ENCODE peak calls at places on chromosomes 7 and 10, in eight cellular contexts. One of them, this sample, is unnamed.

GRCh38 chr7:110922906-110923305 is 168.0 kb upstream of the LRRN3 start:
- DNase-seq in NT2/D1: no peak
- DNase-seq in H54: no peak
- DNase-seq in caudate nucleus: no peak
- DNase-seq in erythroblast: no peak
- DNase-seq in stimulated activated CD8-positive, alpha-beta memory T cell treated with anti-CD3 and anti-CD28 coated beads, Interleukin-4, amount 100 ng/mL, for 1 hour: no peak
- DNase-seq in neural crest cell: no peak
- DNase-seq in COR-L47: no peak
- DNase-seq in this sample: no peak

GRCh38 chr7:17441557-17441956 is 143.1 kb downstream of the AHR start:
- DNase-seq in NT2/D1: no peak
- DNase-seq in H54: no peak
- DNase-seq in caudate nucleus: no peak
- DNase-seq in erythroblast: no peak
- DNase-seq in stimulated activated CD8-positive, alpha-beta memory T cell treated with anti-CD3 and anti-CD28 coated beads, Interleukin-4, amount 100 ng/mL, for 1 hour: no peak
- DNase-seq in neural crest cell: no peak
- DNase-seq in COR-L47: no peak
- DNase-seq in this sample: no peak

GRCh38 chr10:7432884-7433726 is 22.3 kb upstream of the SFMBT2 start:
- DNase-seq in NT2/D1: no peak
- DNase-seq in H54: no peak
- DNase-seq in caudate nucleus: no peak
- DNase-seq in erythroblast: no peak
- DNase-seq in stimulated activated CD8-positive, alpha-beta memory T cell treated with anti-CD3 and anti-CD28 coated beads, Interleukin-4, amount 100 ng/mL, for 1 hour: no peak
- DNase-seq in neural crest cell: peak
- DNase-seq in COR-L47: peak
- DNase-seq in this sample: no peak

GRCh38 chr7:66664590-66665293 is 36.1 kb downstream of the KCTD7 start:
- DNase-seq in NT2/D1: no peak
- DNase-seq in H54: no peak
- DNase-seq in caudate nucleus: no peak
- DNase-seq in erythroblast: no peak
- DNase-seq in stimulated activated CD8-positive, alpha-beta memory T cell treated with anti-CD3 and anti-CD28 coated beads, Interleukin-4, amount 100 ng/mL, for 1 hour: no peak
- DNase-seq in neural crest cell: no peak
- DNase-seq in COR-L47: no peak
- DNase-seq in this sample: no peak

GRCh38 chr7:130913721-130914588 is 179.9 kb upstream of the KLF14 start:
- DNase-seq in NT2/D1: no peak
- DNase-seq in H54: no peak
- DNase-seq in caudate nucleus: no peak
- DNase-seq in erythroblast: no peak
- DNase-seq in stimulated activated CD8-positive, alpha-beta memory T cell treated with anti-CD3 and anti-CD28 coated beads, Interleukin-4, amount 100 ng/mL, for 1 hour: no peak
- DNase-seq in neural crest cell: no peak
- DNase-seq in COR-L47: no peak
- DNase-seq in this sample: no peak

GRCh38 chr7:148412691-148413090 is 177.9 kb upstream of the C7orf33 start:
- DNase-seq in NT2/D1: no peak
- DNase-seq in H54: no peak
- DNase-seq in caudate nucleus: no peak
- DNase-seq in erythroblast: no peak
- DNase-seq in stimulated activated CD8-positive, alpha-beta memory T cell treated with anti-CD3 and anti-CD28 coated beads, Interleukin-4, amount 100 ng/mL, for 1 hour: no peak
- DNase-seq in neural crest cell: no peak
- DNase-seq in COR-L47: no peak
- DNase-seq in this sample: no peak

GRCh38 chr10:86100581-86101061 is 266.0 kb downstream of the GRID1 start:
- DNase-seq in NT2/D1: no peak
- DNase-seq in H54: peak
- DNase-seq in caudate nucleus: no peak
- DNase-seq in erythroblast: peak
- DNase-seq in stimulated activated CD8-positive, alpha-beta memory T cell treated with anti-CD3 and anti-CD28 coated beads, Interleukin-4, amount 100 ng/mL, for 1 hour: no peak
- DNase-seq in neural crest cell: no peak
- DNase-seq in COR-L47: peak
- DNase-seq in this sample: no peak

GRCh38 chr7:128963327-128963757 is 25.6 kb downstream of the IRF5 start:
- DNase-seq in NT2/D1: no peak
- DNase-seq in H54: no peak
- DNase-seq in caudate nucleus: no peak
- DNase-seq in erythroblast: no peak
- DNase-seq in stimulated activated CD8-positive, alpha-beta memory T cell treated with anti-CD3 and anti-CD28 coated beads, Interleukin-4, amount 100 ng/mL, for 1 hour: no peak
- DNase-seq in neural crest cell: no peak
- DNase-seq in COR-L47: no peak
- DNase-seq in this sample: no peak

GRCh38 chr7:47783456-47784240 is 164.6 kb downstream of the PKD1L1 start:
- DNase-seq in NT2/D1: no peak
- DNase-seq in H54: no peak
- DNase-seq in caudate nucleus: no peak
- DNase-seq in erythroblast: no peak
- DNase-seq in stimulated activated CD8-positive, alpha-beta memory T cell treated with anti-CD3 and anti-CD28 coated beads, Interleukin-4, amount 100 ng/mL, for 1 hour: no peak
- DNase-seq in neural crest cell: no peak
- DNase-seq in COR-L47: no peak
- DNase-seq in this sample: no peak

GRCh38 chr10:42988069-42988468 is 88.8 kb upstream of the RET start:
- DNase-seq in NT2/D1: no peak
- DNase-seq in H54: no peak
- DNase-seq in caudate nucleus: no peak
- DNase-seq in erythroblast: no peak
- DNase-seq in stimulated activated CD8-positive, alpha-beta memory T cell treated with anti-CD3 and anti-CD28 coated beads, Interleukin-4, amount 100 ng/mL, for 1 hour: no peak
- DNase-seq in neural crest cell: no peak
- DNase-seq in COR-L47: no peak
- DNase-seq in this sample: no peak

GRCh38 chr10:6195376-6195775 is 7.4 kb upstream of the PFKFB3 start:
- DNase-seq in NT2/D1: no peak
- DNase-seq in H54: no peak
- DNase-seq in caudate nucleus: no peak
- DNase-seq in erythroblast: no peak
- DNase-seq in stimulated activated CD8-positive, alpha-beta memory T cell treated with anti-CD3 and anti-CD28 coated beads, Interleukin-4, amount 100 ng/mL, for 1 hour: no peak
- DNase-seq in neural crest cell: no peak
- DNase-seq in COR-L47: no peak
- DNase-seq in this sample: no peak

GRCh38 chr10:52215745-52216361 is 98.2 kb upstream of the DKK1 start:
- DNase-seq in NT2/D1: peak
- DNase-seq in H54: no peak
- DNase-seq in caudate nucleus: no peak
- DNase-seq in erythroblast: peak
- DNase-seq in stimulated activated CD8-positive, alpha-beta memory T cell treated with anti-CD3 and anti-CD28 coated beads, Interleukin-4, amount 100 ng/mL, for 1 hour: no peak
- DNase-seq in neural crest cell: peak
- DNase-seq in COR-L47: peak
- DNase-seq in this sample: peak

GRCh38 chr10:100740476-100741341 is 4.7 kb upstream of the PAX2 start:
- DNase-seq in NT2/D1: no peak
- DNase-seq in H54: no peak
- DNase-seq in caudate nucleus: no peak
- DNase-seq in erythroblast: no peak
- DNase-seq in stimulated activated CD8-positive, alpha-beta memory T cell treated with anti-CD3 and anti-CD28 coated beads, Interleukin-4, amount 100 ng/mL, for 1 hour: no peak
- DNase-seq in neural crest cell: no peak
- DNase-seq in COR-L47: no peak
- DNase-seq in this sample: no peak